ENCODE peak calls at places on chromosomes 4 and X, in four cellular contexts. W is activated CD4-positive, alpha-beta T cell treated with anti-CD3 and anti-CD28 coated beads, Interleukin-2, amount 10 ng/mL, durations not matched to agents 24 days and 14 days; L is pons; J is fibroblast of mammary gland. I is an unnamed sample.

GRCh38 chrX:13330446-13330845 is 10.6 kb upstream of the ATXN3L start:
- DNase-seq in L (no peak), W (no peak), J (no peak), I (no peak)

GRCh38 chr4:112185740-112186670 is 40.8 kb downstream of the FAM241A start:
- DNase-seq in J (peak; percentile 15), W (no peak), L (no peak), I (no peak)

GRCh38 chr4:133150643-133151300 is 1.7 kb downstream of the PCDH10 start:
- DNase-seq in J (no peak), W (peak; percentile 58), L (peak; percentile 41), I (no peak)

GRCh38 chr4:5707366-5708133 is 809 bp downstream of the EVC2 start:
- DNase-seq in L (no peak), W (no peak), J (no peak), I (no peak)

GRCh38 chr4:73750730-73751129 is 10.4 kb downstream of the CXCL8 start:
- DNase-seq in J (no peak), L (no peak), W (no peak), I (no peak)

GRCh38 chr4:5782829-5783476 is 72.0 kb downstream of the EVC start:
- DNase-seq in L (no peak), W (no peak), J (no peak), I (no peak)

GRCh38 chrX:18422325-18422724 is 3.1 kb upstream of the CDKL5 start:
- DNase-seq in W (no peak), L (no peak), J (peak; percentile 88), I (no peak)

GRCh38 chr4:78018271-78019049 is 38.7 kb upstream of the FRAS1 start:
- DNase-seq in L (no peak), W (no peak), J (no peak), I (no peak)

GRCh38 chr4:112765317-112765989 is 128.5 kb downstream of the LARP7 start:
- DNase-seq in J (peak; percentile 27), L (no peak), W (no peak), I (no peak)

GRCh38 chr4:12486995-12487394 is 997.1 kb downstream of the RAB28 start:
- DNase-seq in L (no peak), J (peak; percentile 1), W (no peak), I (no peak)

GRCh38 chr4:34861661-34862060 is 1382.7 kb downstream of the ARAP2 start:
- DNase-seq in J (no peak), W (no peak), L (no peak), I (no peak)

GRCh38 chr4:125704726-125705125 is 390.0 kb downstream of the FAT4 start:
- DNase-seq in J (peak; percentile 31), L (no peak), W (no peak), I (no peak)

GRCh38 chrX:153928846-153929245 is 2.8 kb upstream of the ARHGAP4 start:
- DNase-seq in L (no peak), W (no peak), J (no peak), I (no peak)

GRCh38 chrX:155056877-155057792 is 13.8 kb downstream of the CMC4 start:
- DNase-seq in L (peak; percentile 66), J (peak; percentile 78), W (peak; percentile 82), I (peak; percentile 66)

GRCh38 chr4:145545538-145546224 is 64.0 kb downstream of the SMAD1 start:
- DNase-seq in L (no peak), W (no peak), J (peak; percentile 89), I (peak; percentile 48)

GRCh38 chrX:48703642-48704481 is 7.3 kb downstream of the SUV39H1 start:
- DNase-seq in W (no peak), L (peak; percentile 45), J (peak; percentile 46), I (no peak)